ENCODE peak calls at places on chromosomes 11 and 22, in seven cellular contexts. C, A, H, X, M, E and W are unnamed samples.
A peak's percentile ranks its signal among the peaks of the same experiment; 100 is the strongest.

GRCh38 chr11:82902086-82902485 is 550 bp downstream of the DDIAS start:
- DNase-seq in H (no peak), X (no peak), A (no peak), M (no peak), E (peak; percentile 47), C (no peak), W (no peak)

GRCh38 chr22:19772422-19772672 is 11.8 kb downstream of the TBX1 start:
- DNase-seq in C (no peak), M (no peak), A (no peak), H (no peak), X (no peak), E (no peak), W (no peak)

GRCh38 chr11:35088226-35088625 is 50.7 kb upstream of the CD44 start:
- DNase-seq in X (no peak), A (no peak), C (no peak), M (no peak), E (no peak), H (no peak), W (no peak)

GRCh38 chr11:113137735-113138529 is 176.5 kb upstream of the TTC12 start:
- DNase-seq in A (no peak), E (no peak), M (no peak), H (peak; percentile 56), C (no peak), X (no peak), W (no peak)

GRCh38 chr11:126631399-126631798 is 275.9 kb downstream of the ST3GAL4 start:
- DNase-seq in H (no peak), X (no peak), A (no peak), M (no peak), E (no peak), C (no peak), W (no peak)

GRCh38 chr11:116529210-116529609 is 243.6 kb downstream of the BUD13 start:
- DNase-seq in C (no peak), E (no peak), H (no peak), A (no peak), X (no peak), M (no peak), W (no peak)

GRCh38 chr22:25219948-25220442 is 556 bp downstream of the CRYBB2 start:
- DNase-seq in A (no peak), C (no peak), M (no peak), X (no peak), H (no peak), E (no peak), W (no peak)

GRCh38 chr11:112173152-112173551 is 2.2 kb upstream of the BCO2 start:
- DNase-seq in X (no peak), E (no peak), M (no peak), A (no peak), C (no peak), H (no peak), W (no peak)

GRCh38 chr11:31922450-31922849 is 111.3 kb upstream of the PAX6 start:
- DNase-seq in C (no peak), X (no peak), A (no peak), E (no peak), M (no peak), H (no peak), W (no peak)

GRCh38 chr11:40276960-40277359 is 1182.5 kb downstream of the LRRC4C start:
- DNase-seq in E (no peak), A (no peak), H (no peak), C (no peak), X (no peak), M (no peak), W (no peak)

GRCh38 chr11:2481253-2481652 is 36.4 kb downstream of the KCNQ1 start:
- DNase-seq in C (no peak), H (no peak), X (no peak), E (no peak), M (no peak), A (no peak), W (no peak)

GRCh38 chr11:5226732-5227327 is at the start of gene HBB:
- DNase-seq in M (no peak), H (no peak), E (no peak), X (no peak), A (no peak), C (no peak), W (no peak)

GRCh38 chr11:119315139-119316016 is 1.6 kb downstream of the MCAM start:
- DNase-seq in A (no peak), X (no peak), C (no peak), H (peak; percentile 72), M (no peak), E (no peak), W (no peak)

GRCh38 chr11:114150671-114151070 is 91.2 kb downstream of the ZBTB16 start:
- DNase-seq in H (no peak), X (no peak), C (no peak), A (no peak), M (no peak), E (peak; percentile 60), W (no peak)

GRCh38 chr11:56932572-56933235 is 56.0 kb upstream of the OR5AK2 start:
- DNase-seq in E (no peak), M (peak; percentile 3), X (no peak), A (peak; percentile 63), H (no peak), C (peak; percentile 28), W (peak; percentile 91)

GRCh38 chr11:36092314-36093030 is 148.6 kb downstream of the LDLRAD3 start:
- DNase-seq in C (peak; percentile 39), X (no peak), A (no peak), E (no peak), H (no peak), M (no peak), W (no peak)

GRCh38 chr11:108819957-108820356 is 155.1 kb downstream of the DDX10 start:
- DNase-seq in E (no peak), A (no peak), M (no peak), C (no peak), H (no peak), X (no peak), W (no peak)

GRCh38 chr11:76838422-76839068 is 22.2 kb upstream of the ACER3 start:
- DNase-seq in H (no peak), X (no peak), M (peak; percentile 45), A (no peak), C (no peak), E (peak; percentile 86), W (peak; percentile 55)

GRCh38 chr22:44406581-44407403 is 91.2 kb downstream of the RTL6 start:
- DNase-seq in H (no peak), X (no peak), C (peak; percentile 12), A (no peak), E (no peak), M (no peak), W (no peak)

GRCh38 chr22:36234919-36235318 is 4.4 kb downstream of the APOL2 start:
- DNase-seq in H (no peak), A (no peak), X (no peak), E (no peak), C (no peak), M (no peak), W (no peak)

GRCh38 chr22:36235585-36235984 is 3.7 kb downstream of the APOL2 start:
- DNase-seq in E (no peak), H (no peak), X (no peak), M (no peak), C (no peak), A (no peak), W (no peak)

GRCh38 chr22:36233796-36234195 is 5.5 kb downstream of the APOL2 start:
- DNase-seq in C (peak; percentile 26), M (no peak), E (no peak), X (no peak), A (no peak), H (no peak), W (no peak)

GRCh38 chr22:36234211-36234610 is 5.1 kb downstream of the APOL2 start:
- DNase-seq in E (no peak), X (no peak), C (no peak), H (no peak), A (no peak), M (no peak), W (no peak)

DNA sequence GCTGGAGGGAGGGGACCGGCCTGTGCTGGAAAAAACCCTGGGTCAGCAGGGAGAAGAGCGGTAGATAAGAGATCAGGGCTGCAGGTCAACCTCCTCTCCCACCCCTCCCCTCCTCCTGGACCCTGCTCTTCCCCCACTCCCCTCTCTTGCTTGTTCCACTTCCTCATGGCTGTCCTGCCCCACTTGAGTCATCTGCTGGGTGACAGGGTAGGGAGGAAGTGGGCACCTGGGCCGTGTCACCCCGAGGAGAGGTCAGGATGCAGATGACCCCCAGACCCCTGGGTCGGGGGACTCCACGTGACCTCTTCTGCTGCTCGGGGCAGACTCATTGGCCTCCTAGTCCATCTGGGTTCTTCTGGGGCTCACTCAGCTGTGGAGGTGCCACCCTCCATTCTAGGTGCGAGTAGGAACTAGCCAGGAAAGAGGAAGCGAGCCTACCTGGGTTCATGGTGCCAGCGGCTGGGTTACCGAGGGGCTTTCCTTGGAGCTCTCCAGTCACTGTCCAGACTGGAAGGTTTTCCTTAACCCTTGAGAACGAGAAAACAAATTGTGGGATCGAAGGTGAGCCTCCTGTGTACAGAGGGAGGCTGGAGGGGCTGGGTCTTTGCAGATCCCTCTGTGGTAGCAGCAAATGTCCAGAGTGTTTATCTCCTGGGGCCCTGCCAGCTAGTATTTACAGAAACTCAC is 6.5 kb downstream of the APOL2 start:
- DNase-seq in C (no peak), M (no peak), H (no peak), E (no peak), A (no peak), X (no peak), W (no peak)
- TF ChIP-seq RAD21 in C (no peak), M (no peak), H (no peak), E (no peak), A (no peak), X (no peak), W (no peak)

GRCh38 chr11:128830836-128831780 is 36.0 kb downstream of the KCNJ1 start:
- DNase-seq in H (peak; percentile 79), E (peak; percentile 62), C (peak; percentile 84), M (peak; percentile 62), X (peak; percentile 69), A (peak; percentile 68), W (peak; percentile 25)
- TF ChIP-seq RAD21 in H (peak; percentile 93), E (peak; percentile 80), C (peak; percentile 96), M (peak; percentile 53), X (peak; percentile 93), A (peak; percentile 90), W (peak; percentile 76)

GRCh38 chr11:19727246-19727645 is 14.6 kb downstream of the NAV2 start:
- DNase-seq in E (no peak), M (no peak), A (no peak), C (peak; percentile 80), X (no peak), H (peak; percentile 22), W (no peak)
- TF ChIP-seq RAD21 in E (no peak), M (no peak), A (no peak), C (no peak), X (no peak), H (no peak), W (no peak)

GRCh38 chr22:46649176-46650077 is 29.2 kb downstream of the GRAMD4 start:
- DNase-seq in M (no peak), E (peak; percentile 69), H (no peak), C (peak; percentile 71), A (no peak), X (no peak), W (peak; percentile 93)

GRCh38 chr22:46651316-46651715 is 31.1 kb downstream of the GRAMD4 start:
- DNase-seq in H (no peak), M (no peak), E (no peak), X (no peak), A (no peak), C (no peak), W (no peak)

GRCh38 chr22:46652081-46652929 is 32.1 kb downstream of the GRAMD4 start:
- DNase-seq in E (peak; percentile 62), H (no peak), A (no peak), X (no peak), M (peak; percentile 91), C (peak; percentile 28), W (peak; percentile 88)

GRCh38 chr22:46652930-46653331 is 32.7 kb downstream of the GRAMD4 start:
- DNase-seq in M (peak; percentile 62), H (no peak), C (peak; percentile 35), X (no peak), A (no peak), E (no peak), W (no peak)

GRCh38 chr22:46650078-46650810 is 30.1 kb downstream of the GRAMD4 start:
- DNase-seq in X (no peak), H (no peak), M (no peak), A (no peak), E (no peak), C (no peak), W (no peak)
- TF ChIP-seq RAD21 in X (no peak), H (no peak), M (no peak), A (no peak), E (no peak), C (no peak), W (no peak)